ENCODE peak calls at places on chromosomes 3 and 15, in six cellular contexts. One of them, this sample, is unnamed.

GRCh38 chr15:75309711-75310110 is 26.2 kb upstream of the COMMD4 start:
- DNase-seq in esophagus squamous epithelium: no peak
- DNase-seq in CD4-positive, alpha-beta memory T cell: no peak
- DNase-seq in neural progenitor cell: no peak
- DNase-seq in heart left ventricle: no peak
- DNase-seq in right lobe of liver: no peak
- DNase-seq in this sample: no peak

GRCh38 chr15:79834496-79834895 is 62.3 kb downstream of the MTHFS start:
- DNase-seq in esophagus squamous epithelium: no peak
- DNase-seq in CD4-positive, alpha-beta memory T cell: no peak
- DNase-seq in neural progenitor cell: no peak
- DNase-seq in heart left ventricle: no peak
- DNase-seq in right lobe of liver: no peak
- DNase-seq in this sample: no peak

GRCh38 chr15:69181419-69181818 is 21.0 kb downstream of the GLCE start:
- DNase-seq in esophagus squamous epithelium: no peak
- DNase-seq in CD4-positive, alpha-beta memory T cell: no peak
- DNase-seq in neural progenitor cell: no peak
- DNase-seq in heart left ventricle: no peak
- DNase-seq in right lobe of liver: no peak
- DNase-seq in this sample: no peak

GRCh38 chr15:57872281-57873010 is 165.9 kb downstream of the POLR2M start:
- DNase-seq in esophagus squamous epithelium: no peak
- DNase-seq in CD4-positive, alpha-beta memory T cell: no peak
- DNase-seq in neural progenitor cell: no peak
- DNase-seq in heart left ventricle: no peak
- DNase-seq in right lobe of liver: no peak
- DNase-seq in this sample: peak; percentile 87

GRCh38 chr3:190064112-190064511 is 56.6 kb downstream of the P3H2 start:
- DNase-seq in esophagus squamous epithelium: no peak
- DNase-seq in CD4-positive, alpha-beta memory T cell: no peak
- DNase-seq in neural progenitor cell: no peak
- DNase-seq in heart left ventricle: no peak
- DNase-seq in right lobe of liver: no peak
- DNase-seq in this sample: peak; percentile 8

GRCh38 chr3:9951962-9952805 is at the start of gene PRRT3:
- DNase-seq in esophagus squamous epithelium: no peak
- DNase-seq in CD4-positive, alpha-beta memory T cell: peak; percentile 52
- DNase-seq in neural progenitor cell: peak; percentile 84
- DNase-seq in heart left ventricle: no peak
- DNase-seq in right lobe of liver: no peak
- DNase-seq in this sample: peak; percentile 63

GRCh38 chr3:116140100-116140689 is 305.1 kb downstream of the LSAMP start:
- DNase-seq in esophagus squamous epithelium: no peak
- DNase-seq in CD4-positive, alpha-beta memory T cell: no peak
- DNase-seq in neural progenitor cell: peak; percentile 26
- DNase-seq in heart left ventricle: no peak
- DNase-seq in right lobe of liver: no peak
- DNase-seq in this sample: no peak

GRCh38 chr3:23217872-23218554 is 14.9 kb downstream of the UBE2E2 start:
- DNase-seq in esophagus squamous epithelium: no peak
- DNase-seq in CD4-positive, alpha-beta memory T cell: no peak
- DNase-seq in neural progenitor cell: no peak
- DNase-seq in heart left ventricle: peak; percentile 19
- DNase-seq in right lobe of liver: no peak
- DNase-seq in this sample: no peak

GRCh38 chr15:78241017-78241416 is 6.7 kb upstream of the ACSBG1 start:
- DNase-seq in esophagus squamous epithelium: peak; percentile 16
- DNase-seq in CD4-positive, alpha-beta memory T cell: peak; percentile 76
- DNase-seq in neural progenitor cell: peak; percentile 83
- DNase-seq in heart left ventricle: peak; percentile 81
- DNase-seq in right lobe of liver: peak; percentile 89
- DNase-seq in this sample: peak; percentile 86

GRCh38 chr15:96183020-96183926 is 147.2 kb upstream of the NR2F2 start:
- DNase-seq in esophagus squamous epithelium: no peak
- DNase-seq in CD4-positive, alpha-beta memory T cell: no peak
- DNase-seq in neural progenitor cell: peak; percentile 68
- DNase-seq in heart left ventricle: no peak
- DNase-seq in right lobe of liver: no peak
- DNase-seq in this sample: no peak
- H3K4me1 ChIP-seq in esophagus squamous epithelium: peaks cover 6% of the 10 kb centered on the region
- H3K4me1 ChIP-seq in CD4-positive, alpha-beta memory T cell: no peaks in the 10 kb centered on the region
- H3K4me1 ChIP-seq in neural progenitor cell: peaks cover 49% of the 10 kb centered on the region
- H3K4me1 ChIP-seq in heart left ventricle: no peaks in the 10 kb centered on the region
- H3K4me1 ChIP-seq in right lobe of liver: peaks cover 38% of the 10 kb centered on the region
- H3K4me1 ChIP-seq in this sample: peaks cover 3% of the 10 kb centered on the region

GRCh38 chr3:154240235-154240634 is 84.1 kb downstream of the DHX36 start:
- DNase-seq in esophagus squamous epithelium: no peak
- DNase-seq in CD4-positive, alpha-beta memory T cell: no peak
- DNase-seq in neural progenitor cell: peak; percentile 38
- DNase-seq in heart left ventricle: no peak
- DNase-seq in right lobe of liver: no peak
- DNase-seq in this sample: no peak
- H3K4me3 ChIP-seq in esophagus squamous epithelium: no peak overlapping the region
- H3K4me3 ChIP-seq in CD4-positive, alpha-beta memory T cell: no peak overlapping the region
- H3K4me3 ChIP-seq in neural progenitor cell: no peak overlapping the region
- H3K4me3 ChIP-seq in heart left ventricle: no peak overlapping the region
- H3K4me3 ChIP-seq in right lobe of liver: no peak overlapping the region
- H3K4me3 ChIP-seq in this sample: no peak overlapping the region

DNA sequence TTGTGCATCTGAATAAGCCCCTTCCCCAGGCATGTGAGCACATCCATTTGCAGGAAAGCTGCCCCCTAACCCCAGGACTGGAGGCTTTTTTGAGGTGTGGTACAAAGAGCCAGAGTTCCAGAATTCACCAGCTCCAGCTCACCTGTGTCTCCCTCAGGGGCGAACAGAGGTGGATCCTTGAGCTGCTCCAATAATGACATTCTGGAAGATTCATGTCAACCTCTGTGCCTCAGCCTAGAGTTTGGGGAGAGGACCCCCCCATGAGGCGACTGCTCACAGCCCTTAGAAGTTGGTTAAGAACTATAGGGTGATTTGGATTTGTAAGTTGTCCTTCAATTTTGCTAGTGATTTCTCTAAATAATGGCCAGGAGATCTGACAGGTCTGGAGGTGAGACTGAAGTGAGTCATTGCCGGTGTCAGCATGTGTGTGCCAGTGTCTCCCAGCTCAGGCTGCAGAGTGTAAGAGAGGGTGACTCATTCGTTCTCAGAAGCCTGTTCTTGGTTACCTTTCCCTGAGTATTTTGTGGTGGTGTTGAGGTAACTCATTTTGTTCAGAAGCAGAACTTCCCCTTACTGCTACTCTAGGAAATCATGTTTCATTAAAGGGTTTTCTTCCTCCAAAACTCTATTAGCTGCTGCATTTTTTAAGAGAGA is 136.9 kb upstream of the TOPAZ1 start:
- DNase-seq in esophagus squamous epithelium: no peak
- DNase-seq in CD4-positive, alpha-beta memory T cell: no peak
- DNase-seq in neural progenitor cell: no peak
- DNase-seq in heart left ventricle: no peak
- DNase-seq in right lobe of liver: no peak
- DNase-seq in this sample: no peak
- H3K27ac ChIP-seq in esophagus squamous epithelium: no peak overlapping the region
- H3K27ac ChIP-seq in CD4-positive, alpha-beta memory T cell: no peak overlapping the region
- H3K27ac ChIP-seq in neural progenitor cell: no peak overlapping the region
- H3K27ac ChIP-seq in heart left ventricle: no peak overlapping the region
- H3K27ac ChIP-seq in right lobe of liver: no peak overlapping the region
- H3K27ac ChIP-seq in this sample: no peak overlapping the region

GRCh38 chr15:41513282-41514227 is at the start of gene LTK:
- DNase-seq in esophagus squamous epithelium: no peak
- DNase-seq in CD4-positive, alpha-beta memory T cell: no peak
- DNase-seq in neural progenitor cell: peak; percentile 77
- DNase-seq in heart left ventricle: no peak
- DNase-seq in right lobe of liver: no peak
- DNase-seq in this sample: peak; percentile 95
- H3K4me1 ChIP-seq in esophagus squamous epithelium: peaks cover 27% of the 10 kb centered on the region
- H3K4me1 ChIP-seq in CD4-positive, alpha-beta memory T cell: peaks cover 27% of the 10 kb centered on the region
- H3K4me1 ChIP-seq in neural progenitor cell: peaks cover 23% of the 10 kb centered on the region
- H3K4me1 ChIP-seq in heart left ventricle: peaks cover 18% of the 10 kb centered on the region
- H3K4me1 ChIP-seq in right lobe of liver: peaks cover 23% of the 10 kb centered on the region
- H3K4me1 ChIP-seq in this sample: no peaks in the 10 kb centered on the region

GRCh38 chr3:172087198-172087597 is 47.8 kb downstream of the FNDC3B start:
- DNase-seq in esophagus squamous epithelium: no peak
- DNase-seq in CD4-positive, alpha-beta memory T cell: no peak
- DNase-seq in neural progenitor cell: no peak
- DNase-seq in heart left ventricle: no peak
- DNase-seq in right lobe of liver: no peak
- DNase-seq in this sample: no peak
- H3K4me3 ChIP-seq in esophagus squamous epithelium: no peak overlapping the region
- H3K4me3 ChIP-seq in CD4-positive, alpha-beta memory T cell: no peak overlapping the region
- H3K4me3 ChIP-seq in neural progenitor cell: no peak overlapping the region
- H3K4me3 ChIP-seq in heart left ventricle: no peak overlapping the region
- H3K4me3 ChIP-seq in right lobe of liver: no peak overlapping the region
- H3K4me3 ChIP-seq in this sample: no peak overlapping the region

GRCh38 chr3:66068255-66068654 is 29.5 kb upstream of the MAGI1 start:
- DNase-seq in esophagus squamous epithelium: no peak
- DNase-seq in CD4-positive, alpha-beta memory T cell: no peak
- DNase-seq in neural progenitor cell: no peak
- DNase-seq in heart left ventricle: no peak
- DNase-seq in right lobe of liver: no peak
- DNase-seq in this sample: no peak
- H3K27ac ChIP-seq in esophagus squamous epithelium: no peak overlapping the region
- H3K27ac ChIP-seq in CD4-positive, alpha-beta memory T cell: no peak overlapping the region
- H3K27ac ChIP-seq in neural progenitor cell: no peak overlapping the region
- H3K27ac ChIP-seq in heart left ventricle: no peak overlapping the region
- H3K27ac ChIP-seq in right lobe of liver: no peak overlapping the region
- H3K27ac ChIP-seq in this sample: no peak overlapping the region

GRCh38 chr3:46950661-46951241 is 25.8 kb downstream of the CCDC12 start:
- DNase-seq in esophagus squamous epithelium: no peak
- DNase-seq in CD4-positive, alpha-beta memory T cell: no peak
- DNase-seq in neural progenitor cell: no peak
- DNase-seq in heart left ventricle: no peak
- DNase-seq in right lobe of liver: no peak
- DNase-seq in this sample: no peak

GRCh38 chr3:46947981-46948791 is 28.4 kb downstream of the CCDC12 start:
- DNase-seq in esophagus squamous epithelium: no peak
- DNase-seq in CD4-positive, alpha-beta memory T cell: peak; percentile 80
- DNase-seq in neural progenitor cell: no peak
- DNase-seq in heart left ventricle: peak; percentile 64
- DNase-seq in right lobe of liver: peak; percentile 62
- DNase-seq in this sample: peak; percentile 89

GRCh38 chr3:46950177-46950576 is 26.4 kb downstream of the CCDC12 start:
- DNase-seq in esophagus squamous epithelium: no peak
- DNase-seq in CD4-positive, alpha-beta memory T cell: no peak
- DNase-seq in neural progenitor cell: no peak
- DNase-seq in heart left ventricle: no peak
- DNase-seq in right lobe of liver: no peak
- DNase-seq in this sample: no peak

GRCh38 chr3:46947545-46947899 is 29.0 kb downstream of the CCDC12 start:
- DNase-seq in esophagus squamous epithelium: no peak
- DNase-seq in CD4-positive, alpha-beta memory T cell: no peak
- DNase-seq in neural progenitor cell: no peak
- DNase-seq in heart left ventricle: no peak
- DNase-seq in right lobe of liver: no peak
- DNase-seq in this sample: no peak

DNA sequence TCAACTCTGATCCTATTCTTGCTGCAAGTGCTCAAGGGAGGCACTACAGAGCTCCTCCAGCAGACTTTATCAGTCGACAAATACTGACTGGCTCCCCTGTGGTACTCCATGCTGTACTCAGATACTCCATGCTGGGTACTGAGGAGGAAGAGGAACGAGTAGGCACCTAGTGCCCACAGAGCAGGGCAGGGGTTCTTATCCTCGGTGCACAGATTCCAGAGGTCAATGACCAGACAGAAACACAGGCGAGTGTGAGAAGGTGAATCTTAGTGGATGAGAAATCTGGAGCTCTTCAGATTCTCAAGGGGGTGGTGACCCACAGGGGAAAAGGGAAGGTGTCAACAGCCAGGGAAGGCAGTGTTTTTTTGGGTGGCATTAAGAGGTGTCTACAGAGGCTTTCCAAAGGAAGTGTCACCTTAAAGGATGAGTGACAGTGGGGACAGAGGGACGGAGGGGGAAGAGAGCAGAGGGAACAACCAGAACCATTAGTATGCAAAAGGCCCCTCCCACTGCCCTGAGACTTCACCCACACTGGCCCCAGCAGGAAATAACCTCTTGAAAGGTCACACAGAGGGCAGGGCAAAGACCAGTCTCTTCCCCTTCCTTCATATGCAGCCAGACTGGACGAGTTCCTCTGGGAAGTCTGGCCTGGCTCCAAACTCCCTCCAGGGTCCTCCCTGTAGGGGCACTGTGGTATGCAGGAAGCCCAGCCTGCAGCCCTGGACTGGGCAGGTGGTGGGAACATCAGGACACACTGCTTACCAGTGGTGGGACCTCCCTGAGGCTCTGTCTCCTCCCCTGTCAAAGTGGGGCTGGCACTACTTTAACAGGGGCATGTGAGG is 27.5 kb downstream of the CCDC12 start:
- DNase-seq in esophagus squamous epithelium: no peak
- DNase-seq in CD4-positive, alpha-beta memory T cell: no peak
- DNase-seq in neural progenitor cell: no peak
- DNase-seq in heart left ventricle: peak; percentile 55
- DNase-seq in right lobe of liver: peak; percentile 58
- DNase-seq in this sample: peak; percentile 69
- H3K4me1 ChIP-seq in esophagus squamous epithelium: peaks cover 87% of the 10 kb centered on the region
- H3K4me1 ChIP-seq in CD4-positive, alpha-beta memory T cell: peaks cover 95% of the 10 kb centered on the region
- H3K4me1 ChIP-seq in neural progenitor cell: peaks cover 1% of the 10 kb centered on the region
- H3K4me1 ChIP-seq in heart left ventricle: peaks cover 43% of the 10 kb centered on the region
- H3K4me1 ChIP-seq in right lobe of liver: peaks cover 71% of the 10 kb centered on the region
- H3K4me1 ChIP-seq in this sample: peaks cover 30% of the 10 kb centered on the region

This sample was measured in SJCRH30.